ENCODE peak calls at places on chromosome 15, in eight cellular contexts. D, J, U, S, O, V, N and G are unnamed samples.

GRCh38 chr15:51499379-51499976 is 123.1 kb downstream of the DMXL2 start:
- DNase-seq in N (peak), O (peak), D (peak), U (peak), J (peak), V (no peak), S (peak), G (peak)

GRCh38 chr15:99925661-99926461 is 192.6 kb upstream of the LYSMD4 start:
- DNase-seq in O (peak), D (peak), J (no peak), U (no peak), N (peak), S (no peak), V (no peak), G (peak)

GRCh38 chr15:99446565-99447496 is 119.0 kb upstream of the MEF2A start:
- DNase-seq in O (peak), N (no peak), V (no peak), J (no peak), U (no peak), S (no peak), D (no peak), G (no peak)

GRCh38 chr15:58229297-58229768 is 91.2 kb downstream of the AQP9 start:
- DNase-seq in S (no peak), U (no peak), D (no peak), N (no peak), V (no peak), J (peak), O (peak), G (peak)

GRCh38 chr15:73142802-73143762 is 90.8 kb downstream of the NEO1 start:
- DNase-seq in V (peak), O (no peak), D (no peak), J (no peak), S (no peak), N (no peak), U (no peak), G (no peak)

GRCh38 chr15:56608140-56608778 is 125.0 kb downstream of the ZNF280D start:
- DNase-seq in J (no peak), N (peak), O (no peak), U (peak), S (peak), V (peak), D (no peak), G (no peak)

GRCh38 chr15:56192659-56193442 is 50.8 kb downstream of the RFX7 start:
- DNase-seq in U (no peak), D (peak), V (no peak), O (no peak), J (no peak), N (no peak), S (no peak), G (no peak)

GRCh38 chr15:71231678-71232224 is 116.5 kb downstream of the THSD4 start:
- DNase-seq in U (no peak), D (no peak), N (no peak), O (no peak), S (no peak), V (no peak), J (no peak), G (no peak)

GRCh38 chr15:40565333-40566238 is 744 bp upstream of the CCDC32 start:
- DNase-seq in D (no peak), N (no peak), U (no peak), O (no peak), J (no peak), V (no peak), S (no peak), G (peak)

GRCh38 chr15:62769604-62770003 is 272.9 kb upstream of the TPM1 start:
- DNase-seq in D (no peak), S (peak), J (no peak), V (no peak), U (peak), N (no peak), O (no peak), G (no peak)

GRCh38 chr15:27993996-27994775 is 104.9 kb downstream of the OCA2 start:
- DNase-seq in D (no peak), V (no peak), S (no peak), J (no peak), O (no peak), U (no peak), N (no peak), G (no peak)

GRCh38 chr15:85312925-85313324 is 67.5 kb upstream of the AKAP13 start:
- DNase-seq in N (no peak), U (peak), J (no peak), O (peak), S (peak), D (peak), V (no peak), G (peak)

GRCh38 chr15:49370782-49371181 is 52.3 kb upstream of the FGF7 start:
- DNase-seq in N (no peak), J (no peak), O (no peak), S (peak), D (peak), U (peak), V (no peak), G (no peak)

GRCh38 chr15:31852933-31853332 is 177.4 kb upstream of the CHRNA7 start:
- DNase-seq in U (no peak), V (no peak), O (no peak), D (no peak), N (no peak), S (no peak), J (peak), G (no peak)

GRCh38 chr15:81338422-81339007 is 14.6 kb upstream of the STARD5 start:
- DNase-seq in S (peak), U (peak), J (no peak), O (no peak), D (no peak), N (no peak), V (no peak), G (no peak)

GRCh38 chr15:63595066-63595465 is 2.1 kb upstream of the FBXL22 start:
- DNase-seq in U (no peak), D (no peak), N (no peak), J (no peak), V (no peak), O (no peak), S (no peak), G (no peak)

GRCh38 chr15:101563397-101563796 is 73.9 kb upstream of the PCSK6 start:
- DNase-seq in N (no peak), S (no peak), D (no peak), O (no peak), J (no peak), V (no peak), U (no peak), G (no peak)

GRCh38 chr15:42385206-42385979 is 26.1 kb downstream of the CAPN3 start:
- DNase-seq in U (peak), O (peak), V (no peak), D (peak), J (no peak), N (peak), S (peak), G (peak)

GRCh38 chr15:52728899-52729298 is 49.7 kb upstream of the ATOSA start:
- DNase-seq in N (no peak), V (no peak), D (no peak), U (no peak), J (no peak), S (peak), O (no peak), G (no peak)

GRCh38 chr15:34119291-34119690 is 17.4 kb downstream of the PGBD4 start:
- DNase-seq in U (no peak), D (no peak), V (no peak), N (no peak), S (peak), J (no peak), O (no peak), G (peak)

GRCh38 chr15:32790352-32790999 is 72.7 kb downstream of the GREM1 start:
- DNase-seq in D (no peak), S (peak), V (no peak), N (no peak), U (no peak), O (no peak), J (no peak), G (no peak)

GRCh38 chr15:64152507-64153387 is 1.2 kb downstream of the SNX22 start:
- DNase-seq in J (no peak), N (peak), D (no peak), S (no peak), U (no peak), V (no peak), O (peak), G (peak)

GRCh38 chr15:60972866-60973265 is 256.2 kb downstream of the RORA start:
- DNase-seq in S (peak), V (no peak), O (no peak), U (peak), J (no peak), D (no peak), N (no peak), G (no peak)

GRCh38 chr15:74196175-74196574 is 6.4 kb downstream of the STRA6 start:
- DNase-seq in D (no peak), N (no peak), O (no peak), V (no peak), S (peak), J (no peak), U (peak), G (no peak)

GRCh38 chr15:72237286-72238224 is 6.6 kb upstream of the PKM start:
- DNase-seq in O (peak), N (no peak), U (peak), J (no peak), S (peak), V (peak), D (peak), G (peak)

GRCh38 chr15:82081904-82082810 is 36.3 kb upstream of the MEX3B start:
- DNase-seq in D (no peak), N (no peak), V (no peak), J (no peak), S (peak), U (peak), O (peak), G (peak)

GRCh38 chr15:76945494-76945893 is 13.9 kb downstream of the RCN2 start:
- DNase-seq in V (no peak), O (no peak), U (no peak), D (no peak), N (no peak), J (no peak), S (no peak), G (no peak)

GRCh38 chr15:70268698-70269251 is 171.1 kb upstream of the TLE3 start:
- DNase-seq in N (peak), U (no peak), V (no peak), J (no peak), S (no peak), D (no peak), O (no peak), G (peak)

GRCh38 chr15:87672309-87672897 is 584.1 kb downstream of the NTRK3 start:
- DNase-seq in S (peak), V (no peak), D (no peak), N (no peak), O (peak), U (peak), J (no peak), G (peak)